ENCODE peak calls at places on chromosome X, in five cellular contexts. H is IMR-90, Z is mesenchymal stem cell, G is H9, X is H1. B is an unnamed sample. For H3K4me1, the result is how much of the 10 kb centered on the place peaks cover.

GRCh38 chrX:12480956-12481355 is 310.3 kb upstream of the PRPS2 start:
- DNase-seq in H (peak), Z (no peak), G (no peak), X (no peak), B (no peak)

GRCh38 chrX:40012800-40013682 is 84.7 kb downstream of the BCOR start:
- DNase-seq in H (peak), Z (peak), G (peak), X (no peak), B (no peak)

GRCh38 chrX:152844256-152844655 is 13.4 kb downstream of the NSDHL start:
- DNase-seq in H (no peak), Z (no peak), G (no peak), X (no peak), B (no peak)

GRCh38 chrX:49287665-49288064 is 15.8 kb upstream of the GAGE10 start:
- DNase-seq in H (no peak), Z (no peak), G (no peak), X (no peak), B (no peak)

GRCh38 chrX:69101655-69102251 is 63.5 kb downstream of the PJA1 start:
- DNase-seq in H (no peak), Z (no peak), G (no peak), X (no peak), B (no peak)

GRCh38 chrX:19334945-19335626 is 8.6 kb upstream of the PDHA1 start:
- DNase-seq in H (peak), Z (peak), G (peak), X (no peak), B (peak)

GRCh38 chrX:66632986-66633385 is 5.9 kb downstream of the EDA2R start:
- DNase-seq in H (peak), Z (no peak), G (no peak), X (no peak), B (no peak)

GRCh38 chrX:129523076-129524055 is at the start of gene SMARCA1:
- DNase-seq in H (peak), Z (peak), G (peak), X (no peak), B (peak)

GRCh38 chrX:152640039-152640818 is 2.5 kb downstream of the GABRQ start:
- DNase-seq in H (peak), Z (no peak), G (peak), X (no peak), B (no peak)

GRCh38 chrX:134431894-134432293 is 28.1 kb upstream of the HPRT1 start:
- DNase-seq in H (peak), Z (peak), G (no peak), X (no peak), B (no peak)

GRCh38 chrX:102624105-102624504 is 24.8 kb downstream of the ARMCX5 start:
- DNase-seq in H (no peak), Z (no peak), G (no peak), X (no peak), B (no peak)

GRCh38 chrX:108735087-108735679 is 1.2 kb downstream of the IRS4 start:
- DNase-seq in H (no peak), Z (no peak), G (peak), X (no peak), B (no peak)

GRCh38 chrX:115393271-115393670 is 103.8 kb downstream of the LUZP4 start:
- DNase-seq in H (peak), Z (peak), G (no peak), X (no peak), B (no peak)

GRCh38 chrX:10071451-10072163 is 85.2 kb upstream of the CLCN4 start:
- DNase-seq in H (no peak), Z (no peak), G (no peak), X (no peak), B (no peak)

GRCh38 chrX:64536740-64537139 is 141.5 kb upstream of the MTMR8 start:
- DNase-seq in H (no peak), Z (no peak), G (no peak), X (no peak), B (no peak)

GRCh38 chrX:115894087-115894486 is 276.5 kb upstream of the AGTR2 start:
- DNase-seq in H (peak), Z (no peak), G (peak), X (no peak), B (no peak)

GRCh38 chrX:153966841-153967535 is 4.6 kb downstream of the HCFC1 start:
- DNase-seq in H (peak), Z (no peak), G (no peak), X (no peak), B (no peak)

GRCh38 chrX:40104649-40105015 is 6.9 kb upstream of the BCOR start:
- DNase-seq in H (peak), Z (peak), G (no peak), X (no peak), B (no peak)

GRCh38 chrX:153921511-153922285 is 4.4 kb downstream of the ARHGAP4 start:
- DNase-seq in H (no peak), Z (no peak), G (no peak), X (no peak), B (no peak)

GRCh38 chrX:150236304-150236703 is 126.8 kb upstream of the MAMLD1 start:
- DNase-seq in H (peak), Z (no peak), G (no peak), X (no peak), B (no peak)

GRCh38 chrX:108131471-108131870 is 39.9 kb downstream of the ATG4A start:
- DNase-seq in H (peak), Z (no peak), G (no peak), X (no peak), B (no peak)

GRCh38 chrX:129427267-129427666 is 96.0 kb downstream of the SMARCA1 start:
- DNase-seq in H (no peak), Z (no peak), G (no peak), X (no peak), B (no peak)

GRCh38 chrX:67604979-67605703 is 61.3 kb downstream of the AR start:
- DNase-seq in H (peak), Z (peak), G (no peak), X (no peak), B (no peak)

GRCh38 chrX:12319012-12319519 is 180.8 kb downstream of the FRMPD4 start:
- DNase-seq in H (no peak), Z (no peak), G (no peak), X (no peak), B (peak)

GRCh38 chrX:55451990-55452824 is at the start of gene MAGEH1:
- DNase-seq in H (peak), Z (peak), G (peak), X (peak), B (peak)

GRCh38 chrX:134764202-134764785 is 106.0 kb upstream of the PLAC1 start:
- DNase-seq in H (no peak), Z (peak), G (no peak), X (no peak), B (no peak)

GRCh38 chrX:1108451-1109445 is 103.7 kb downstream of the CRLF2 start:
- DNase-seq in H (no peak), Z (no peak), G (peak), X (no peak), B (peak)

GRCh38 chrX:72408885-72409284 is 103.2 kb upstream of the CITED1 start:
- DNase-seq in H (no peak), Z (no peak), G (no peak), X (no peak), B (no peak)

DNA sequence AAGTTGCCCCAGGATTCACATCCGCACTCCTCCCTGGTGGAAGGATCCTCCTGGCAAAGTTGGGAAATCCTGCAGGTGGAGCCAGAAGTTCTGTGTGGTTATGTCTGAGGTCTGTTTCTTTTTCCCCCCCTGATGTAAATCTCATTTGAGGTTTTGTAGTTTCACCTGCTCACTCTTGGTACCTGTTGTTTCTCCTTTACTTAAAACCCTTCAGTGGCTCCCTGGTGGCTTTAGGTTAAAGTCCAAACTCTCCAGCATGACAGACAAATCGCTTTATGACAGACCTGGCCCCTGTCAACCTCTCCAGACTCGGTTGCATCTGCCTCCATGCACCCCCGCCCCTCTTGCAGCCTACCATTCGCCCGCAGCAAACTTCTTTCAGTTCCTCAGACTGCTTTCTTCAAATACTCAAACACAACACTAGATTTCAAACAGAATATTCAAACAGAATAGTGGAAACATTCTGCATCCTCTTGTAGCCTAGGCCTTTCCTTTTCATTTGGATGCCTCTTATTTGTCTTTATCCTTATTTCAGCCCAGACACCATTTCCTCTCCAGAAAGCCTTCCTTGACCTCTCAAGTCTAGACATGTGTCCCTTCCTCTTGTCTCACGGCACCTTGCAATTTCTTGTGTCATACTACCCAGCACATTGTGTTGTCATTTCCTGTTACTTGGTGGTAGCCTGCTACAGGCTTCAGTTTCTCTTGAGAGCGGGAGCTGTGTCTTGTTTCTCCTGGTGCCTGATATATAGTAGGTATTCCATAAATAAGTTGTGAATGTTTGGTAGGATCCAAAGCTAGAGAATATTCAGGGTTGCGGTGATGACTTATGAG is 24.8 kb downstream of the IL13RA1 start:
- DNase-seq in H (no peak), Z (no peak), G (no peak), X (no peak), B (no peak)
- H4K8ac ChIP-seq in H (no peak), Z (no peak), G (no peak), X (no peak), B (no peak)

DNA sequence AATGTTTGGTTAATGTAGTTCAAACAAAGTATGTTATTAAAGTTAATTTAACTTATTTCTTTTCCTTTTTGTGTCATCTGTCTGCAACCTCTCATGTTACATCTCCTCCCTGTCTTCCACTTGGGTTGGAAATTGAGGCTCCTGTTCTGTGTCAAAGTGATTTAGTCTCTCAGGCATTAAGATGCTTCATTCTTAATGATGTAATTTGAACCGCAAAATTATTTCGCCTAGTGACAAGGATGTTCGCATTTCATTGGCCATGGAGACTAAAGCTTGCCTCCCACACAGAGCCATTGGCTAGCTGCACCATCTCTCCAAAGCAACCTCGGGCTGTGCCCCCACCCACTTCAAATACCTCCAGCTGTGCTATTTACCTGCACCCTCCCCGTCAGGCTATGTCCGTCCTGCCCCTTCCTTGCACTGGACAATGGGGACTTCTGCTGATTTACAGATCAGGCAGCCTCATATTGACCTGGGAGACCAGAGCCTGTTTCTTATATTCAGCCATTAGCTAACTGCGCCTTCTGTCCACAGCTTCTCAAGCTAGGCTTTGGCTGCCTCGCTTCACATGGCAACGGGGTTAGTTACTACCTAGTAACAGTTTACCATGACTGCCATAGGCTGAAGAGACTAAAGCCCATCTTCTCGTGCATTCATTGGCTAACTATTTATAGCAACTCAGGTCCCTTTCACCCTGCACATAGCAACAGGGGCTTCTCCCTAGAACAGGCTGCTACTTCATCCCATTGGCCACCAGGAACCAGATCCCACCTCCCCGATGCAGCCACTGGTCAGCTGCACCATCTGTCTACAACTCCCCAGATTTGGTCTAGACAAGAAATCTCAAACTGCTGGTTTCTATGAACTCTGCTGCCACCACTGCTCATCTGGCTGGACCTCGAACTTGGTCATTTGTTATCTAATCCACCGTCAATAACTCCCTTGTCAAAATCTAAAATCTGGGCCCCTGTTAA is 8.6 kb upstream of the ZNF157 start:
- DNase-seq in H (peak), Z (peak), G (peak), X (peak), B (peak)
- H4K91ac ChIP-seq in H (no peak), Z (peak), G (no peak), X (no peak), B (no peak)

GRCh38 chrX:31572396-31572795 is 500.6 kb upstream of the FTHL17 start:
- DNase-seq in H (no peak), Z (no peak), G (no peak), X (no peak), B (no peak)
- H3K4me1 ChIP-seq in H (under half), Z (under half), G (under half), X (under half), B (under half)

GRCh38 chrX:103656623-103657022 is 27.8 kb downstream of the TCEAL1 start:
- DNase-seq in H (peak), Z (peak), G (no peak), X (no peak), B (no peak)
- H4K8ac ChIP-seq in H (no peak), Z (no peak), G (no peak), X (no peak), B (no peak)

GRCh38 chrX:23742693-23743622 is at the start of gene ACOT9:
- DNase-seq in H (peak), Z (peak), G (peak), X (peak), B (peak)
- H4K91ac ChIP-seq in H (peak), Z (peak), G (no peak), X (no peak), B (no peak)

GRCh38 chrX:103730746-103731508 is 20.2 kb downstream of the TMEM31 start:
- DNase-seq in H (peak), Z (peak), G (no peak), X (no peak), B (no peak)
- H3K4me1 ChIP-seq in H (under half), Z (under half), G (under half), X (under half), B (under half)

GRCh38 chrX:71183341-71183740 is 38.7 kb downstream of the NLGN3 start:
- DNase-seq in H (no peak), Z (peak), G (no peak), X (no peak), B (peak)
- H4K8ac ChIP-seq in H (peak), Z (no peak), G (no peak), X (no peak), B (no peak)

GRCh38 chrX:15334561-15334960 is 762 bp downstream of the PIGA start:
- DNase-seq in H (peak), Z (peak), G (no peak), X (no peak), B (no peak)

GRCh38 chrX:15340867-15341266 is 5.5 kb upstream of the PIGA start:
- DNase-seq in H (no peak), Z (no peak), G (no peak), X (no peak), B (no peak)

GRCh38 chrX:15336023-15336413 is 695 bp upstream of the PIGA start:
- DNase-seq in H (peak), Z (peak), G (no peak), X (no peak), B (no peak)

GRCh38 chrX:15335135-15336022 is at the start of gene PIGA:
- DNase-seq in H (peak), Z (peak), G (peak), X (peak), B (peak)
- H4K91ac ChIP-seq in H (no peak), Z (no peak), G (no peak), X (no peak), B (no peak)

GRCh38 chrX:17748684-17749083 is 11.4 kb downstream of the SCML1 start:
- DNase-seq in H (no peak), Z (no peak), G (no peak), X (no peak), B (no peak)

GRCh38 chrX:17747692-17748091 is 10.4 kb downstream of the SCML1 start:
- DNase-seq in H (no peak), Z (no peak), G (no peak), X (no peak), B (no peak)

GRCh38 chrX:17743913-17744312 is 6.6 kb downstream of the SCML1 start:
- DNase-seq in H (peak), Z (no peak), G (no peak), X (no peak), B (no peak)

GRCh38 chrX:17741123-17741511 is 3.8 kb downstream of the SCML1 start:
- DNase-seq in H (no peak), Z (no peak), G (no peak), X (no peak), B (peak)

DNA sequence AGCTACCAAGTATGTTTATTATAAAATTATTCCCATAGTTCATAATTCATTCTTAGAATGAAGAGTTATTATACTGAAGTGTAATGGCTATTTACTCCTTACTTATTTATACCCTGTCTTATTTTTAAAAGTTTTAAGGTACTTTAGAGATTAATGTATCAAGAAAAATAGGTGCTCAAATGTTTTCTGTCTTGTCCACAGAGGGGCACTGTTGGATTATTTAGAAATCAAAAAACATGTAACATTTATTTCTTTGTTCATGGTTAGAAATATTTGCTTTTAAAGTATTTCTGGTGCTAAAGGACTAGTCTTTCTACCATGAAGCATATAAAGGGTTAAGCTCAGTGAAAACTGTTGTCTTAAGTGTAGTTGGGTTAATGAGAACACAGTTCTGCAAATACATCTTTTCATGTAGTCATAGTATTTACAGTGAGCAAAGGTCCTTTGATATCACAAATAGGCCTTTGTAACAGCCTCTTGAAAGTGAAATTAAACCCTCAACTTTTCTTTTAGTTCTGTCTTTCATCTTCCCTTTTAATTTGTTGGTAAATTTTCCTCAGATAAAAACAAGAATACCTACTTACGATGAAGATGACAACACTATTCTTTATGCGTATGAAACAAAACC is 7.7 kb downstream of the SCML1 start:
- DNase-seq in H (no peak), Z (no peak), G (no peak), X (no peak), B (no peak)
- H3K4me1 ChIP-seq in H (under half), Z (under half), G (under half), X (under half), B (under half)

B was measured in neuronal stem cell.